ENCODE peak calls at places on chromosome 17, in seven cellular contexts. S is NCI-H1105; X is H4; Y is stimulated activated CD8-positive, alpha-beta memory T cell treated with anti-CD3 and anti-CD28 coated beads, Interleukin-4, amount 100 ng/mL, for 1 hour; G is HS-5; L is AG20443; D is stimulated activated naive CD4-positive, alpha-beta T cell. J is an unnamed sample.

GRCh38 chr17:62619413-62620155 is 7.9 kb upstream of the MRC2 start:
- DNase-seq in L (no peak), Y (no peak), D (no peak), X (no peak), G (no peak), S (no peak), J (no peak)

GRCh38 chr17:76501018-76501826 is at the start of gene RHBDF2:
- DNase-seq in S (peak; percentile 66), D (peak; percentile 89), Y (peak; percentile 92), X (peak; percentile 55), L (peak; percentile 92), G (no peak), J (peak; percentile 94)

GRCh38 chr17:47785538-47786123 is 36.0 kb downstream of the OSBPL7 start:
- DNase-seq in Y (no peak), S (no peak), X (no peak), G (no peak), D (no peak), L (no peak), J (no peak)

GRCh38 chr17:62172492-62173291 is 107.6 kb upstream of the MED13 start:
- DNase-seq in Y (no peak), D (no peak), X (no peak), L (no peak), G (no peak), S (no peak), J (no peak)

GRCh38 chr17:40068129-40068581 is 5.4 kb downstream of the THRA start:
- DNase-seq in S (no peak), X (no peak), D (no peak), L (no peak), Y (no peak), G (no peak), J (peak; percentile 37)

GRCh38 chr17:73455050-73455687 is 143.4 kb upstream of the CDC42EP4 start:
- DNase-seq in G (no peak), L (no peak), X (no peak), Y (no peak), S (no peak), D (no peak), J (peak; percentile 24)

GRCh38 chr17:67322039-67322787 is 44.2 kb downstream of the PSMD12 start:
- DNase-seq in G (no peak), L (no peak), Y (no peak), S (no peak), X (no peak), D (no peak), J (peak; percentile 20)

GRCh38 chr17:19004601-19005441 is at the start of gene FAM83G:
- DNase-seq in Y (peak; percentile 75), L (peak; percentile 92), S (peak; percentile 10), D (peak; percentile 63), X (peak; percentile 62), G (peak; percentile 41), J (peak; percentile 89)

GRCh38 chr17:35159926-35160325 is 12.3 kb downstream of the UNC45B start:
- DNase-seq in G (no peak), X (no peak), L (no peak), Y (no peak), D (no peak), S (no peak), J (no peak)

GRCh38 chr17:42509409-42509808 is 26.6 kb upstream of the NAGLU start:
- DNase-seq in Y (no peak), X (no peak), D (no peak), L (no peak), G (no peak), S (no peak), J (no peak)

GRCh38 chr17:79046501-79047280 is 22.7 kb downstream of the C1QTNF1 start:
- DNase-seq in D (no peak), G (no peak), X (no peak), Y (no peak), S (no peak), L (peak; percentile 70), J (no peak)

GRCh38 chr17:5020502-5021023 is 14.7 kb downstream of the SLC52A1 start:
- DNase-seq in L (no peak), X (no peak), Y (no peak), S (no peak), G (no peak), D (no peak), J (no peak)

GRCh38 chr17:65290041-65290440 is 152.9 kb downstream of the RGS9 start:
- DNase-seq in D (no peak), X (no peak), S (no peak), Y (no peak), G (no peak), L (no peak), J (no peak)

GRCh38 chr17:31515226-31515759 is 123.8 kb downstream of the RAB11FIP4 start:
- DNase-seq in Y (no peak), X (no peak), D (no peak), G (no peak), S (no peak), L (no peak), J (no peak)

GRCh38 chr17:36703860-36704266 is 102.5 kb downstream of the MRM1 start:
- DNase-seq in L (peak; percentile 73), X (no peak), S (no peak), Y (no peak), D (no peak), G (no peak), J (peak; percentile 38)

GRCh38 chr17:76142044-76143041 is 1.3 kb upstream of the FOXJ1 start:
- DNase-seq in S (no peak), X (no peak), Y (no peak), L (no peak), D (no peak), G (no peak), J (no peak)

GRCh38 chr17:50181601-50182345 is 16.0 kb downstream of the SGCA start:
- DNase-seq in X (no peak), S (no peak), Y (no peak), D (no peak), L (no peak), G (no peak), J (no peak)

GRCh38 chr17:79124513-79125209 is 50.0 kb downstream of the ENGASE start:
- DNase-seq in S (no peak), G (no peak), D (no peak), X (no peak), L (no peak), Y (no peak), J (no peak)

GRCh38 chr17:77723909-77724875 is 234.3 kb upstream of the TNRC6C start:
- DNase-seq in S (no peak), X (no peak), G (no peak), D (no peak), L (no peak), Y (no peak), J (no peak)

GRCh38 chr17:77875881-77876509 is 82.5 kb upstream of the TNRC6C start:
- DNase-seq in S (no peak), X (peak; percentile 80), G (no peak), D (no peak), Y (no peak), L (no peak), J (no peak)

GRCh38 chr17:71548540-71549190 is 572.2 kb upstream of the SOX9 start:
- DNase-seq in L (peak; percentile 18), G (peak; percentile 13), X (peak; percentile 14), S (no peak), Y (no peak), D (no peak), J (no peak)

GRCh38 chr17:75904749-75905521 is at the start of gene MRPL38:
- DNase-seq in Y (peak; percentile 81), G (peak; percentile 73), L (peak; percentile 96), D (peak; percentile 85), S (peak; percentile 94), X (peak; percentile 96), J (peak; percentile 96)

GRCh38 chr17:66789093-66789492 is 45.8 kb upstream of the CACNG5 start:
- DNase-seq in Y (no peak), L (no peak), D (no peak), G (no peak), S (no peak), X (no peak), J (no peak)

GRCh38 chr17:50598487-50598886 is 36.2 kb upstream of the ABCC3 start:
- DNase-seq in Y (no peak), D (no peak), X (no peak), S (no peak), G (no peak), L (no peak), J (no peak)

GRCh38 chr17:74646231-74646630 is 22.7 kb upstream of the CD300E start:
- DNase-seq in G (no peak), S (no peak), D (no peak), L (no peak), X (peak; percentile 59), Y (no peak), J (no peak)

GRCh38 chr17:81160306-81160705 is 5.0 kb upstream of the PVALEF start:
- DNase-seq in S (no peak), G (no peak), X (no peak), L (no peak), D (no peak), Y (no peak), J (peak; percentile 42)

GRCh38 chr17:8922451-8922850 is 43.1 kb downstream of the PIK3R5 start:
- DNase-seq in Y (no peak), G (peak; percentile 98), L (peak; percentile 87), S (no peak), X (peak; percentile 90), D (no peak), J (no peak)

GRCh38 chr17:71919181-71919580 is 201.6 kb upstream of the SOX9 start:
- DNase-seq in D (no peak), L (no peak), S (no peak), Y (no peak), G (no peak), X (no peak), J (no peak)

GRCh38 chr17:6596941-6597340 is 40.6 kb upstream of the PITPNM3 start:
- DNase-seq in X (no peak), L (no peak), S (no peak), G (no peak), D (no peak), Y (no peak), J (no peak)

GRCh38 chr17:61574542-61575351 is 16.3 kb downstream of the NACA2 start:
- DNase-seq in G (no peak), Y (no peak), D (no peak), X (peak; percentile 65), L (peak; percentile 53), S (peak; percentile 60), J (no peak)

GRCh38 chr17:67800495-67800928 is 24.8 kb upstream of the BPTF start:
- DNase-seq in G (no peak), L (peak; percentile 85), S (no peak), Y (peak; percentile 25), D (no peak), X (peak; percentile 54), J (peak; percentile 78)

GRCh38 chr17:37824534-37825485 is 80.0 kb upstream of the HNF1B start:
- DNase-seq in G (peak; percentile 62), X (peak; percentile 78), L (peak; percentile 91), D (no peak), Y (no peak), S (no peak), J (no peak)

GRCh38 chr17:42833771-42834422 is 700 bp downstream of the PSME3 start:
- DNase-seq in S (no peak), D (no peak), L (no peak), X (no peak), Y (no peak), G (no peak), J (no peak)

GRCh38 chr17:66675991-66676371 is 158.9 kb upstream of the CACNG5 start:
- DNase-seq in L (no peak), S (no peak), Y (no peak), X (no peak), D (no peak), G (no peak), J (no peak)